ENCODE peak calls at places on chromosomes 11 and 22, in six cellular contexts. One of them, this sample, is unnamed.
A peak's percentile ranks its signal among the peaks of the same experiment; 100 is the strongest.

GRCh38 chr22:32862936-32863661 is 61.6 kb downstream of the TIMP3 start:
- DNase-seq in suprapubic skin: no peak
- DNase-seq in left ventricle myocardium inferior: no peak
- DNase-seq in heart left ventricle: no peak
- DNase-seq in body of pancreas: no peak
- DNase-seq in IMR-90: no peak
- DNase-seq in this sample: no peak

GRCh38 chr11:114188851-114189570 is 107.2 kb upstream of the NNMT start:
- DNase-seq in suprapubic skin: no peak
- DNase-seq in left ventricle myocardium inferior: no peak
- DNase-seq in heart left ventricle: no peak
- DNase-seq in body of pancreas: no peak
- DNase-seq in IMR-90: no peak
- DNase-seq in this sample: no peak

GRCh38 chr11:120532511-120533196 is 21.1 kb downstream of the GRIK4 start:
- DNase-seq in suprapubic skin: no peak
- DNase-seq in left ventricle myocardium inferior: no peak
- DNase-seq in heart left ventricle: no peak
- DNase-seq in body of pancreas: no peak
- DNase-seq in IMR-90: peak; percentile 71
- DNase-seq in this sample: no peak

GRCh38 chr11:104531075-104531474 is 367.1 kb upstream of the PDGFD start:
- DNase-seq in suprapubic skin: no peak
- DNase-seq in left ventricle myocardium inferior: no peak
- DNase-seq in heart left ventricle: no peak
- DNase-seq in body of pancreas: no peak
- DNase-seq in IMR-90: no peak
- DNase-seq in this sample: no peak

GRCh38 chr11:118913411-118914125 is 12.2 kb downstream of the BCL9L start:
- DNase-seq in suprapubic skin: no peak
- DNase-seq in left ventricle myocardium inferior: peak; percentile 29
- DNase-seq in heart left ventricle: no peak
- DNase-seq in body of pancreas: peak; percentile 13
- DNase-seq in IMR-90: no peak
- DNase-seq in this sample: no peak

GRCh38 chr22:42294034-42294985 is 23.9 kb upstream of the TCF20 start:
- DNase-seq in suprapubic skin: no peak
- DNase-seq in left ventricle myocardium inferior: peak; percentile 53
- DNase-seq in heart left ventricle: peak; percentile 67
- DNase-seq in body of pancreas: peak; percentile 55
- DNase-seq in IMR-90: peak; percentile 41
- DNase-seq in this sample: no peak

GRCh38 chr11:133893381-133893780 is 48.1 kb upstream of the SPATA19 start:
- DNase-seq in suprapubic skin: no peak
- DNase-seq in left ventricle myocardium inferior: no peak
- DNase-seq in heart left ventricle: no peak
- DNase-seq in body of pancreas: no peak
- DNase-seq in IMR-90: no peak
- DNase-seq in this sample: no peak

GRCh38 chr22:24432059-24432853 is 4.9 kb downstream of the ADORA2A start:
- DNase-seq in suprapubic skin: no peak
- DNase-seq in left ventricle myocardium inferior: peak; percentile 81
- DNase-seq in heart left ventricle: peak; percentile 83
- DNase-seq in body of pancreas: peak; percentile 65
- DNase-seq in IMR-90: peak; percentile 16
- DNase-seq in this sample: no peak

GRCh38 chr11:66022401-66023185 is 3.7 kb downstream of the CATSPER1 start:
- DNase-seq in suprapubic skin: no peak
- DNase-seq in left ventricle myocardium inferior: peak; percentile 75
- DNase-seq in heart left ventricle: peak; percentile 59
- DNase-seq in body of pancreas: peak; percentile 73
- DNase-seq in IMR-90: peak; percentile 29
- DNase-seq in this sample: peak; percentile 69

GRCh38 chr11:8241373-8242112 is 22.1 kb downstream of the LMO1 start:
- DNase-seq in suprapubic skin: no peak
- DNase-seq in left ventricle myocardium inferior: no peak
- DNase-seq in heart left ventricle: no peak
- DNase-seq in body of pancreas: no peak
- DNase-seq in IMR-90: no peak
- DNase-seq in this sample: no peak

GRCh38 chr22:25492950-25493790 is 71.3 kb upstream of the GRK3 start:
- DNase-seq in suprapubic skin: no peak
- DNase-seq in left ventricle myocardium inferior: no peak
- DNase-seq in heart left ventricle: no peak
- DNase-seq in body of pancreas: peak; percentile 25
- DNase-seq in IMR-90: no peak
- DNase-seq in this sample: no peak

GRCh38 chr11:2415601-2416380 is 15.2 kb downstream of the TSSC4 start:
- DNase-seq in suprapubic skin: no peak
- DNase-seq in left ventricle myocardium inferior: no peak
- DNase-seq in heart left ventricle: no peak
- DNase-seq in body of pancreas: no peak
- DNase-seq in IMR-90: no peak
- DNase-seq in this sample: no peak

GRCh38 chr11:107563702-107564101 is 1.8 kb downstream of the ALKBH8 start:
- DNase-seq in suprapubic skin: no peak
- DNase-seq in left ventricle myocardium inferior: no peak
- DNase-seq in heart left ventricle: no peak
- DNase-seq in body of pancreas: no peak
- DNase-seq in IMR-90: peak; percentile 66
- DNase-seq in this sample: peak; percentile 38

GRCh38 chr11:118194835-118195627 is 18.6 kb upstream of the SCN2B start:
- DNase-seq in suprapubic skin: peak; percentile 87
- DNase-seq in left ventricle myocardium inferior: peak; percentile 86
- DNase-seq in heart left ventricle: peak; percentile 90
- DNase-seq in body of pancreas: peak; percentile 95
- DNase-seq in IMR-90: peak; percentile 64
- DNase-seq in this sample: peak; percentile 48

GRCh38 chr11:127816959-127817358 is 770.4 kb downstream of the ETS1 start:
- DNase-seq in suprapubic skin: no peak
- DNase-seq in left ventricle myocardium inferior: no peak
- DNase-seq in heart left ventricle: no peak
- DNase-seq in body of pancreas: no peak
- DNase-seq in IMR-90: no peak
- DNase-seq in this sample: no peak

GRCh38 chr11:119585038-119585666 is 143.8 kb downstream of the NECTIN1 start:
- DNase-seq in suprapubic skin: no peak
- DNase-seq in left ventricle myocardium inferior: no peak
- DNase-seq in heart left ventricle: no peak
- DNase-seq in body of pancreas: peak; percentile 60
- DNase-seq in IMR-90: no peak
- DNase-seq in this sample: no peak

GRCh38 chr11:69968407-69969347 is 109.4 kb upstream of the ANO1 start:
- DNase-seq in suprapubic skin: no peak
- DNase-seq in left ventricle myocardium inferior: peak; percentile 44
- DNase-seq in heart left ventricle: no peak
- DNase-seq in body of pancreas: no peak
- DNase-seq in IMR-90: no peak
- DNase-seq in this sample: no peak

GRCh38 chr11:92279056-92279455 is 54.4 kb downstream of the FAT3 start:
- DNase-seq in suprapubic skin: no peak
- DNase-seq in left ventricle myocardium inferior: no peak
- DNase-seq in heart left ventricle: no peak
- DNase-seq in body of pancreas: no peak
- DNase-seq in IMR-90: no peak
- DNase-seq in this sample: no peak

GRCh38 chr22:19244600-19245352 is 46.7 kb downstream of the CLTCL1 start:
- DNase-seq in suprapubic skin: no peak
- DNase-seq in left ventricle myocardium inferior: no peak
- DNase-seq in heart left ventricle: no peak
- DNase-seq in body of pancreas: no peak
- DNase-seq in IMR-90: no peak
- DNase-seq in this sample: no peak

GRCh38 chr11:114050258-114050927 is 9.1 kb upstream of the ZBTB16 start:
- DNase-seq in suprapubic skin: no peak
- DNase-seq in left ventricle myocardium inferior: no peak
- DNase-seq in heart left ventricle: no peak
- DNase-seq in body of pancreas: no peak
- DNase-seq in IMR-90: no peak
- DNase-seq in this sample: no peak

GRCh38 chr22:35685731-35686130 is 31.9 kb upstream of the APOL5 start:
- DNase-seq in suprapubic skin: no peak
- DNase-seq in left ventricle myocardium inferior: no peak
- DNase-seq in heart left ventricle: no peak
- DNase-seq in body of pancreas: no peak
- DNase-seq in IMR-90: peak; percentile 50
- DNase-seq in this sample: no peak

GRCh38 chr11:47917643-47918369 is 62.6 kb upstream of the PTPRJ start:
- DNase-seq in suprapubic skin: peak; percentile 90
- DNase-seq in left ventricle myocardium inferior: peak; percentile 78
- DNase-seq in heart left ventricle: peak; percentile 86
- DNase-seq in body of pancreas: peak; percentile 93
- DNase-seq in IMR-90: peak; percentile 98
- DNase-seq in this sample: peak; percentile 40

GRCh38 chr11:128689586-128689945 is 4.3 kb upstream of the FLI1 start:
- DNase-seq in suprapubic skin: no peak
- DNase-seq in left ventricle myocardium inferior: no peak
- DNase-seq in heart left ventricle: no peak
- DNase-seq in body of pancreas: no peak
- DNase-seq in IMR-90: no peak
- DNase-seq in this sample: no peak

GRCh38 chr11:105000797-105001196 is 22.2 kb downstream of the CASP5 start:
- DNase-seq in suprapubic skin: no peak
- DNase-seq in left ventricle myocardium inferior: no peak
- DNase-seq in heart left ventricle: no peak
- DNase-seq in body of pancreas: no peak
- DNase-seq in IMR-90: no peak
- DNase-seq in this sample: no peak

GRCh38 chr22:47588583-47588970 is 826.1 kb downstream of the TBC1D22A start:
- DNase-seq in suprapubic skin: peak; percentile 4
- DNase-seq in left ventricle myocardium inferior: no peak
- DNase-seq in heart left ventricle: no peak
- DNase-seq in body of pancreas: no peak
- DNase-seq in IMR-90: no peak
- DNase-seq in this sample: no peak

GRCh38 chr11:19982761-19983495 is 177.3 kb downstream of the DBX1 start:
- DNase-seq in suprapubic skin: no peak
- DNase-seq in left ventricle myocardium inferior: no peak
- DNase-seq in heart left ventricle: no peak
- DNase-seq in body of pancreas: no peak
- DNase-seq in IMR-90: peak; percentile 52
- DNase-seq in this sample: no peak

GRCh38 chr11:110023711-110024110 is 69.5 kb upstream of the ZC3H12C start:
- DNase-seq in suprapubic skin: no peak
- DNase-seq in left ventricle myocardium inferior: no peak
- DNase-seq in heart left ventricle: no peak
- DNase-seq in body of pancreas: no peak
- DNase-seq in IMR-90: no peak
- DNase-seq in this sample: no peak

GRCh38 chr11:108524422-108524821 is 26.2 kb upstream of the POGLUT3 start:
- DNase-seq in suprapubic skin: no peak
- DNase-seq in left ventricle myocardium inferior: no peak
- DNase-seq in heart left ventricle: no peak
- DNase-seq in body of pancreas: no peak
- DNase-seq in IMR-90: no peak
- DNase-seq in this sample: no peak

GRCh38 chr22:23280356-23281052 is 100.2 kb downstream of the BCR start:
- DNase-seq in suprapubic skin: no peak
- DNase-seq in left ventricle myocardium inferior: no peak
- DNase-seq in heart left ventricle: no peak
- DNase-seq in body of pancreas: no peak
- DNase-seq in IMR-90: no peak
- DNase-seq in this sample: no peak
- H3K36me3 ChIP-seq in suprapubic skin: peaks cover 37% of the 10 kb centered on the region
- H3K36me3 ChIP-seq in left ventricle myocardium inferior: peaks cover 27% of the 10 kb centered on the region
- H3K36me3 ChIP-seq in heart left ventricle: peaks cover 4% of the 10 kb centered on the region
- H3K36me3 ChIP-seq in body of pancreas: no peaks in the 10 kb centered on the region
- H3K36me3 ChIP-seq in IMR-90: peaks cover 44% of the 10 kb centered on the region
- H3K36me3 ChIP-seq in this sample: no peaks in the 10 kb centered on the region

GRCh38 chr22:16586991-16587390 is 5.6 kb downstream of the CCT8L2 start:
- DNase-seq in suprapubic skin: no peak
- DNase-seq in left ventricle myocardium inferior: no peak
- DNase-seq in heart left ventricle: no peak
- DNase-seq in body of pancreas: no peak
- DNase-seq in IMR-90: no peak
- DNase-seq in this sample: no peak

DNA sequence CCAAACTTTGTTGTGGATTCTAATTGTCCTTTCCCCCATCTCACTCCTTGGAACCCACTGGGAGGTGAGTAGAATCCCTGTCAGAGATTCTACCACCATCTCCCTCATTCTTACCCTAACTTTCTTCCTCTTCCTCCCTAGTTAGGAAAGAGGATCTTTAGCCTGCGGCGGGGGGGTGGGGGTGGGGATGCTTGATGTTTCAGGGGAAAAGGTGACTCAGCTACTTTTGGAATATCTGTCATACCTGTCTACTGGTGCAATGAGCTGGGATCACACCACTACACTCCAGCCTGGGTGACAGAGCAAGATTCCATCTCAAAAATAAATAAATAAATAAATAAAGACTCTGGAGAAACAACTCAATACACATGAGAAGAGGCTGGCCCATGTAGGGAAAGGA is 6.4 kb downstream of the CCT8L2 start:
- DNase-seq in suprapubic skin: no peak
- DNase-seq in left ventricle myocardium inferior: no peak
- DNase-seq in heart left ventricle: no peak
- DNase-seq in body of pancreas: no peak
- DNase-seq in IMR-90: no peak
- DNase-seq in this sample: no peak
- TF ChIP-seq CTCF in suprapubic skin: no peak
- TF ChIP-seq CTCF in left ventricle myocardium inferior: no peak
- TF ChIP-seq CTCF in heart left ventricle: no peak
- TF ChIP-seq CTCF in body of pancreas: no peak
- TF ChIP-seq CTCF in IMR-90: no peak
- TF ChIP-seq CTCF in this sample: no peak

GRCh38 chr11:18088371-18088770 is 17.5 kb downstream of the SAAL1 start:
- DNase-seq in suprapubic skin: no peak
- DNase-seq in left ventricle myocardium inferior: no peak
- DNase-seq in heart left ventricle: no peak
- DNase-seq in body of pancreas: no peak
- DNase-seq in IMR-90: no peak
- DNase-seq in this sample: no peak
- H3K36me3 ChIP-seq in suprapubic skin: peaks cover 91% of the 10 kb centered on the region
- H3K36me3 ChIP-seq in left ventricle myocardium inferior: peaks cover 80% of the 10 kb centered on the region
- H3K36me3 ChIP-seq in heart left ventricle: peaks cover 21% of the 10 kb centered on the region
- H3K36me3 ChIP-seq in body of pancreas: peaks cover 13% of the 10 kb centered on the region
- H3K36me3 ChIP-seq in IMR-90: peaks cover 22% of the 10 kb centered on the region
- H3K36me3 ChIP-seq in this sample: no peaks in the 10 kb centered on the region

GRCh38 chr11:67287355-67288197 is 1.5 kb upstream of the ANKRD13D start:
- DNase-seq in suprapubic skin: no peak
- DNase-seq in left ventricle myocardium inferior: peak; percentile 13
- DNase-seq in heart left ventricle: peak; percentile 25
- DNase-seq in body of pancreas: no peak
- DNase-seq in IMR-90: no peak
- DNase-seq in this sample: no peak

GRCh38 chr11:67285541-67286498 is 3.3 kb upstream of the ANKRD13D start:
- DNase-seq in suprapubic skin: no peak
- DNase-seq in left ventricle myocardium inferior: peak; percentile 20
- DNase-seq in heart left ventricle: peak; percentile 28
- DNase-seq in body of pancreas: peak; percentile 9
- DNase-seq in IMR-90: no peak
- DNase-seq in this sample: no peak

GRCh38 chr11:67288198-67288451 is 978 bp upstream of the ANKRD13D start:
- DNase-seq in suprapubic skin: no peak
- DNase-seq in left ventricle myocardium inferior: no peak
- DNase-seq in heart left ventricle: no peak
- DNase-seq in body of pancreas: no peak
- DNase-seq in IMR-90: no peak
- DNase-seq in this sample: no peak

GRCh38 chr11:67284811-67285540 is 4.1 kb upstream of the ANKRD13D start:
- DNase-seq in suprapubic skin: no peak
- DNase-seq in left ventricle myocardium inferior: peak; percentile 18
- DNase-seq in heart left ventricle: peak; percentile 25
- DNase-seq in body of pancreas: peak; percentile 9
- DNase-seq in IMR-90: no peak
- DNase-seq in this sample: no peak

GRCh38 chr11:67286621-67287333 is 2.3 kb upstream of the ANKRD13D start:
- DNase-seq in suprapubic skin: no peak
- DNase-seq in left ventricle myocardium inferior: peak; percentile 29
- DNase-seq in heart left ventricle: peak; percentile 40
- DNase-seq in body of pancreas: peak; percentile 13
- DNase-seq in IMR-90: no peak
- DNase-seq in this sample: no peak
- TF ChIP-seq CTCF in suprapubic skin: no peak
- TF ChIP-seq CTCF in left ventricle myocardium inferior: no peak
- TF ChIP-seq CTCF in heart left ventricle: no peak
- TF ChIP-seq CTCF in body of pancreas: no peak
- TF ChIP-seq CTCF in IMR-90: no peak
- TF ChIP-seq CTCF in this sample: no peak

This sample was measured in tibial nerve.